ENCODE peak calls at places on chromosomes 4 and X, in five cellular contexts. Y is iris pigment epithelial cell, U is posterior vena cava, N is kidney, Z is stomach. G is an unnamed sample.

GRCh38 chrX:104195013-104195412 is 28.8 kb downstream of the FAM199X start:
- DNase-seq in Y (peak), U (no peak), N (no peak), Z (no peak), G (no peak)

GRCh38 chr4:24880171-24880570 is 32.7 kb downstream of the CCDC149 start:
- DNase-seq in Y (no peak), U (no peak), N (no peak), Z (no peak), G (no peak)

GRCh38 chrX:71618303-71618721 is at the start of gene CXCR3:
- DNase-seq in Y (no peak), U (no peak), N (no peak), Z (no peak), G (no peak)

GRCh38 chrX:48558270-48558669 is 16.0 kb upstream of the RBM3 start:
- DNase-seq in Y (peak), U (no peak), N (no peak), Z (no peak), G (peak)

GRCh38 chrX:40299502-40300118 is 201.9 kb upstream of the BCOR start:
- DNase-seq in Y (no peak), U (peak), N (no peak), Z (no peak), G (no peak)

GRCh38 chr4:1445716-1446445 is 39.6 kb upstream of the NKX1-1 start:
- DNase-seq in Y (no peak), U (no peak), N (peak), Z (no peak), G (no peak)

GRCh38 chrX:30905325-30905724 is 16.3 kb upstream of the TAB3 start:
- DNase-seq in Y (no peak), U (no peak), N (no peak), Z (no peak), G (no peak)

GRCh38 chr4:11010624-11011023 is 326.1 kb upstream of the CLNK start:
- DNase-seq in Y (no peak), U (no peak), N (no peak), Z (no peak), G (no peak)

GRCh38 chr4:57342406-57342805 is 232.2 kb upstream of the IGFBP7 start:
- DNase-seq in Y (peak), U (no peak), N (no peak), Z (no peak), G (peak)

GRCh38 chr4:26183017-26183416 is 137.8 kb upstream of the RBPJ start:
- DNase-seq in Y (peak), U (no peak), N (no peak), Z (no peak), G (peak)

GRCh38 chr4:7897811-7898210 is 41.9 kb downstream of the AFAP1 start:
- DNase-seq in Y (no peak), U (no peak), N (no peak), Z (no peak), G (no peak)

GRCh38 chrX:130144509-130144908 is 21.1 kb downstream of the AIFM1 start:
- DNase-seq in Y (peak), U (no peak), N (no peak), Z (no peak), G (peak)

GRCh38 chr4:185582651-185583400 is 47.5 kb upstream of the PDLIM3 start:
- DNase-seq in Y (no peak), U (no peak), N (no peak), Z (no peak), G (peak)

GRCh38 chrX:3184176-3184930 is 143.1 kb downstream of the ARSF start:
- DNase-seq in Y (peak), U (no peak), N (no peak), Z (no peak), G (peak)

GRCh38 chr4:15690020-15690809 is 8.6 kb downstream of the FAM200B start:
- DNase-seq in Y (peak), U (no peak), N (no peak), Z (no peak), G (peak)

G was measured in choroid plexus epithelial cell.